ENCODE peak calls at places on chromosome 20, in ten cellular contexts. One of them, this sample, is unnamed.

GRCh38 chr20:51446656-51447055 is 95.9 kb downstream of the NFATC2 start:
- DNase-seq in stomach: no peak
- DNase-seq in tibial nerve: no peak
- DNase-seq in H1: no peak
- DNase-seq in spleen: peak
- DNase-seq in uterus: peak
- DNase-seq in A549: peak
- DNase-seq in suprapubic skin: no peak
- DNase-seq in adrenal gland: peak
- DNase-seq in HCT116: peak
- DNase-seq in this sample: peak

GRCh38 chr20:17344775-17345174 is 117.9 kb downstream of the PCSK2 start:
- DNase-seq in stomach: no peak
- DNase-seq in tibial nerve: no peak
- DNase-seq in H1: no peak
- DNase-seq in spleen: no peak
- DNase-seq in uterus: no peak
- DNase-seq in A549: no peak
- DNase-seq in suprapubic skin: no peak
- DNase-seq in adrenal gland: no peak
- DNase-seq in HCT116: no peak
- DNase-seq in this sample: no peak

GRCh38 chr20:3889489-3890409 is 562 bp downstream of the PANK2 start:
- DNase-seq in stomach: peak
- DNase-seq in tibial nerve: peak
- DNase-seq in H1: peak
- DNase-seq in spleen: peak
- DNase-seq in uterus: peak
- DNase-seq in A549: peak
- DNase-seq in suprapubic skin: peak
- DNase-seq in adrenal gland: peak
- DNase-seq in HCT116: no peak
- DNase-seq in this sample: no peak

GRCh38 chr20:41245086-41245707 is 72.3 kb downstream of the ZHX3 start:
- DNase-seq in stomach: no peak
- DNase-seq in tibial nerve: no peak
- DNase-seq in H1: peak
- DNase-seq in spleen: no peak
- DNase-seq in uterus: no peak
- DNase-seq in A549: no peak
- DNase-seq in suprapubic skin: no peak
- DNase-seq in adrenal gland: no peak
- DNase-seq in HCT116: no peak
- DNase-seq in this sample: no peak

GRCh38 chr20:37492945-37493344 is 28.1 kb upstream of the NNAT start:
- DNase-seq in stomach: no peak
- DNase-seq in tibial nerve: no peak
- DNase-seq in H1: no peak
- DNase-seq in spleen: no peak
- DNase-seq in uterus: no peak
- DNase-seq in A549: no peak
- DNase-seq in suprapubic skin: peak
- DNase-seq in adrenal gland: no peak
- DNase-seq in HCT116: no peak
- DNase-seq in this sample: no peak

GRCh38 chr20:50592282-50593004 is 82.3 kb downstream of the PTPN1 start:
- DNase-seq in stomach: peak
- DNase-seq in tibial nerve: no peak
- DNase-seq in H1: no peak
- DNase-seq in spleen: peak
- DNase-seq in uterus: peak
- DNase-seq in A549: no peak
- DNase-seq in suprapubic skin: no peak
- DNase-seq in adrenal gland: peak
- DNase-seq in HCT116: no peak
- DNase-seq in this sample: no peak

GRCh38 chr20:63312690-63313348 is 19.8 kb downstream of the COL20A1 start:
- DNase-seq in stomach: no peak
- DNase-seq in tibial nerve: no peak
- DNase-seq in H1: no peak
- DNase-seq in spleen: peak
- DNase-seq in uterus: no peak
- DNase-seq in A549: no peak
- DNase-seq in suprapubic skin: no peak
- DNase-seq in adrenal gland: no peak
- DNase-seq in HCT116: no peak
- DNase-seq in this sample: no peak

GRCh38 chr20:8082999-8083398 is 49.1 kb upstream of the PLCB1 start:
- DNase-seq in stomach: no peak
- DNase-seq in tibial nerve: no peak
- DNase-seq in H1: no peak
- DNase-seq in spleen: no peak
- DNase-seq in uterus: peak
- DNase-seq in A549: no peak
- DNase-seq in suprapubic skin: no peak
- DNase-seq in adrenal gland: peak
- DNase-seq in HCT116: no peak
- DNase-seq in this sample: no peak

GRCh38 chr20:48731581-48731980 is 96.2 kb downstream of the PREX1 start:
- DNase-seq in stomach: no peak
- DNase-seq in tibial nerve: no peak
- DNase-seq in H1: no peak
- DNase-seq in spleen: no peak
- DNase-seq in uterus: no peak
- DNase-seq in A549: no peak
- DNase-seq in suprapubic skin: no peak
- DNase-seq in adrenal gland: no peak
- DNase-seq in HCT116: no peak
- DNase-seq in this sample: no peak

GRCh38 chr20:3092611-3093379 is 8.3 kb upstream of the AVP start:
- DNase-seq in stomach: no peak
- DNase-seq in tibial nerve: no peak
- DNase-seq in H1: peak
- DNase-seq in spleen: peak
- DNase-seq in uterus: no peak
- DNase-seq in A549: no peak
- DNase-seq in suprapubic skin: no peak
- DNase-seq in adrenal gland: no peak
- DNase-seq in HCT116: no peak
- DNase-seq in this sample: no peak

GRCh38 chr20:37202267-37202943 is 23.1 kb upstream of the MROH8 start:
- DNase-seq in stomach: no peak
- DNase-seq in tibial nerve: no peak
- DNase-seq in H1: no peak
- DNase-seq in spleen: no peak
- DNase-seq in uterus: peak
- DNase-seq in A549: peak
- DNase-seq in suprapubic skin: no peak
- DNase-seq in adrenal gland: peak
- DNase-seq in HCT116: peak
- DNase-seq in this sample: peak

GRCh38 chr20:33006776-33007375 is 628 bp upstream of the BPIFB2 start:
- DNase-seq in stomach: no peak
- DNase-seq in tibial nerve: no peak
- DNase-seq in H1: no peak
- DNase-seq in spleen: peak
- DNase-seq in uterus: no peak
- DNase-seq in A549: no peak
- DNase-seq in suprapubic skin: no peak
- DNase-seq in adrenal gland: no peak
- DNase-seq in HCT116: no peak
- DNase-seq in this sample: no peak

GRCh38 chr20:33007376-33008335 is at the start of gene BPIFB2:
- DNase-seq in stomach: no peak
- DNase-seq in tibial nerve: no peak
- DNase-seq in H1: no peak
- DNase-seq in spleen: peak
- DNase-seq in uterus: no peak
- DNase-seq in A549: no peak
- DNase-seq in suprapubic skin: no peak
- DNase-seq in adrenal gland: no peak
- DNase-seq in HCT116: no peak
- DNase-seq in this sample: no peak

GRCh38 chr20:33005132-33005566 is 916 bp upstream of the SUN5 start:
- DNase-seq in stomach: no peak
- DNase-seq in tibial nerve: no peak
- DNase-seq in H1: no peak
- DNase-seq in spleen: no peak
- DNase-seq in uterus: no peak
- DNase-seq in A549: peak
- DNase-seq in suprapubic skin: no peak
- DNase-seq in adrenal gland: no peak
- DNase-seq in HCT116: peak
- DNase-seq in this sample: no peak

GRCh38 chr20:33004141-33004751 is at the start of gene SUN5:
- DNase-seq in stomach: no peak
- DNase-seq in tibial nerve: no peak
- DNase-seq in H1: no peak
- DNase-seq in spleen: peak
- DNase-seq in uterus: no peak
- DNase-seq in A549: no peak
- DNase-seq in suprapubic skin: no peak
- DNase-seq in adrenal gland: no peak
- DNase-seq in HCT116: no peak
- DNase-seq in this sample: no peak

GRCh38 chr20:33005908-33006775 is 1.4 kb upstream of the BPIFB2 start:
- DNase-seq in stomach: no peak
- DNase-seq in tibial nerve: no peak
- DNase-seq in H1: no peak
- DNase-seq in spleen: peak
- DNase-seq in uterus: no peak
- DNase-seq in A549: no peak
- DNase-seq in suprapubic skin: no peak
- DNase-seq in adrenal gland: no peak
- DNase-seq in HCT116: no peak
- DNase-seq in this sample: no peak
- TF ChIP-seq POLR2A in stomach: no peak
- TF ChIP-seq POLR2A in tibial nerve: no peak
- TF ChIP-seq POLR2A in H1: no peak
- TF ChIP-seq POLR2A in spleen: no peak
- TF ChIP-seq POLR2A in uterus: no peak
- TF ChIP-seq POLR2A in A549: no peak
- TF ChIP-seq POLR2A in suprapubic skin: no peak
- TF ChIP-seq POLR2A in adrenal gland: no peak
- TF ChIP-seq POLR2A in HCT116: no peak
- TF ChIP-seq POLR2A in this sample: no peak

GRCh38 chr20:45735552-45735951 is 13.4 kb downstream of the SPINT4 start:
- DNase-seq in stomach: no peak
- DNase-seq in tibial nerve: no peak
- DNase-seq in H1: no peak
- DNase-seq in spleen: no peak
- DNase-seq in uterus: no peak
- DNase-seq in A549: no peak
- DNase-seq in suprapubic skin: no peak
- DNase-seq in adrenal gland: no peak
- DNase-seq in HCT116: no peak
- DNase-seq in this sample: no peak
- TF ChIP-seq POLR2A in stomach: no peak
- TF ChIP-seq POLR2A in tibial nerve: no peak
- TF ChIP-seq POLR2A in H1: no peak
- TF ChIP-seq POLR2A in spleen: no peak
- TF ChIP-seq POLR2A in uterus: no peak
- TF ChIP-seq POLR2A in A549: no peak
- TF ChIP-seq POLR2A in suprapubic skin: no peak
- TF ChIP-seq POLR2A in adrenal gland: no peak
- TF ChIP-seq POLR2A in HCT116: no peak
- TF ChIP-seq POLR2A in this sample: no peak

DNA sequence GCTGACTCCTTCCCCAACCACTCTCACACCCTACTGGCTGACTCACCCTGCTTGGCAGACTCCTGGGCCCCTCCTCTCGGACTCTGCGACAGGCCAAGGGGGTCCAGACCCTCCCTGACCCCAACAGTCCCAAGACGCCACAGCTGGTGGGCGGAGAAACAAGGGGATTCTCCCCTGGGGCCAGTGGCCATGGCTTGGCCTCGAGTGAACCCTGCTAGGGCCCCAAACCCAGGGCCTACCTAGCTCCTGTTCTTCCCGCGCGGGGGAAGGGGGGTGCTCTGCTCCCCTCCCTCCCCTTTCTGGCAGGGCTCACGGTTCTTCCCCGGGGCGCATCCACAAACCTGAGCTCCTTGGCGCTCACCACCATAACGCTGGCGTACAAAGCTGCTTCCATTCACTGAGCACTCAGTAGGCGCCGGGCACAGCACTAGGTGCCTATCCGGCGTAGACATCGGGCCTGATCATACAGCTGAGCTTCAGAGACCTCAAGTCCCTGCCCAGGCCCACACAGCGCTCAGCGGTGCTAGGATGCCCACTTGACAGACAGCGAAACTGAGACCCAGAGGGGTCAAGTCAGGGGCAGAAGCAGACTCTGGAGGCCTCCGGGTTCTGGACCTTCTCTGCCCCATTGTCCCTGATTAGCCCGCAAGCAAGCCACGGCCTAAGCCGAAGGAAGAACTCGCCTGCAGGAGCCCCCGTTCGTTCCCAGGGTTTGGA is 564 bp downstream of the ADA start:
- DNase-seq in stomach: no peak
- DNase-seq in tibial nerve: no peak
- DNase-seq in H1: no peak
- DNase-seq in spleen: peak
- DNase-seq in uterus: peak
- DNase-seq in A549: peak
- DNase-seq in suprapubic skin: no peak
- DNase-seq in adrenal gland: no peak
- DNase-seq in HCT116: no peak
- DNase-seq in this sample: no peak
- TF ChIP-seq POLR2A in stomach: no peak
- TF ChIP-seq POLR2A in tibial nerve: no peak
- TF ChIP-seq POLR2A in H1: no peak
- TF ChIP-seq POLR2A in spleen: no peak
- TF ChIP-seq POLR2A in uterus: no peak
- TF ChIP-seq POLR2A in A549: no peak
- TF ChIP-seq POLR2A in suprapubic skin: no peak
- TF ChIP-seq POLR2A in adrenal gland: no peak
- TF ChIP-seq POLR2A in HCT116: no peak
- TF ChIP-seq POLR2A in this sample: no peak

DNA sequence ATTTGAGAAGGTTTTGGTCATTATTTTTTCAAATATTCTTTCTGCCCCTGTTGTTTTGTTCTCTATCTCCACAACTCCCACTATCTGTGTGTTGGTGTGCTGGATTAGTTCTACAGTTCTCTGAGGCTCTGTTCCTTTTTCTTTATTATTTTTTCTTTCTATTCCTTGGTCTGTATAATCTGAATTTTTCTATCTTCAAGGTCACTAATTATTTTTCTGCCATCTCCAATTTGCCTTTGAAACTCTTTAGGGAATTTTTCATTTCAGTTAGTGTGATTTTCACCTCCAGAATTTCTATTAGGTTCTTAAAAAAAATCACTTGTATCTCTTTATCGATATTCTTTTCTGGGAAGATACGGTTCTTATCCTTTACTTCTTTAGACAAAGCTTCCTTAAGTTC is 82.1 kb upstream of the GGTLC1 start:
- DNase-seq in stomach: no peak
- DNase-seq in tibial nerve: no peak
- DNase-seq in H1: no peak
- DNase-seq in spleen: no peak
- DNase-seq in uterus: no peak
- DNase-seq in A549: no peak
- DNase-seq in suprapubic skin: no peak
- DNase-seq in adrenal gland: no peak
- DNase-seq in HCT116: no peak
- DNase-seq in this sample: no peak
- TF ChIP-seq POLR2A in stomach: no peak
- TF ChIP-seq POLR2A in tibial nerve: no peak
- TF ChIP-seq POLR2A in H1: no peak
- TF ChIP-seq POLR2A in spleen: no peak
- TF ChIP-seq POLR2A in uterus: no peak
- TF ChIP-seq POLR2A in A549: no peak
- TF ChIP-seq POLR2A in suprapubic skin: no peak
- TF ChIP-seq POLR2A in adrenal gland: no peak
- TF ChIP-seq POLR2A in HCT116: no peak
- TF ChIP-seq POLR2A in this sample: no peak

GRCh38 chr20:35541783-35542662 is at the start of gene ERGIC3:
- DNase-seq in stomach: peak
- DNase-seq in tibial nerve: peak
- DNase-seq in H1: peak
- DNase-seq in spleen: peak
- DNase-seq in uterus: peak
- DNase-seq in A549: peak
- DNase-seq in suprapubic skin: peak
- DNase-seq in adrenal gland: peak
- DNase-seq in HCT116: peak
- DNase-seq in this sample: peak
- TF ChIP-seq POLR2A in stomach: no peak
- TF ChIP-seq POLR2A in tibial nerve: no peak
- TF ChIP-seq POLR2A in H1: peak
- TF ChIP-seq POLR2A in spleen: no peak
- TF ChIP-seq POLR2A in uterus: peak
- TF ChIP-seq POLR2A in A549: peak
- TF ChIP-seq POLR2A in suprapubic skin: no peak
- TF ChIP-seq POLR2A in adrenal gland: no peak
- TF ChIP-seq POLR2A in HCT116: peak
- TF ChIP-seq POLR2A in this sample: peak